ENCODE peak calls at places on chromosome 6, in six cellular contexts. C, G, Z, Y, I and X are unnamed samples.

GRCh38 chr6:5659467-5659866 is 347.3 kb downstream of the NRN1 start:
- DNase-seq in Y (no peak), Z (no peak), C (no peak), G (no peak), I (no peak), X (no peak)

GRCh38 chr6:3343089-3343901 is 84.5 kb downstream of the PSMG4 start:
- DNase-seq in Y (no peak), G (no peak), I (no peak), C (no peak), Z (no peak), X (no peak)

GRCh38 chr6:62707914-62708313 is 421.9 kb upstream of the KHDRBS2 start:
- DNase-seq in Z (no peak), I (no peak), Y (no peak), C (no peak), G (no peak), X (no peak)

GRCh38 chr6:41428995-41429417 is 93.6 kb downstream of the NCR2 start:
- DNase-seq in I (peak), Z (no peak), G (no peak), C (peak), Y (peak), X (no peak)

GRCh38 chr6:29964904-29965872 is 22.9 kb downstream of the HLA-A start:
- DNase-seq in Z (peak), C (peak), Y (peak), G (peak), I (peak), X (no peak)

GRCh38 chr6:24936641-24937317 is 1.0 kb upstream of the RIPOR2 start:
- DNase-seq in C (no peak), G (no peak), Y (no peak), I (no peak), Z (no peak), X (no peak)

GRCh38 chr6:134725590-134725989 is 224.3 kb downstream of the ALDH8A1 start:
- DNase-seq in I (no peak), Z (no peak), Y (no peak), C (no peak), G (no peak), X (no peak)

GRCh38 chr6:111925296-111925695 is 52.0 kb upstream of the FYN start:
- DNase-seq in Z (peak), I (no peak), Y (no peak), G (no peak), C (peak), X (no peak)

GRCh38 chr6:31582230-31582601 is at the start of gene LTB:
- DNase-seq in Y (no peak), C (no peak), G (no peak), Z (no peak), I (no peak), X (no peak)

GRCh38 chr6:167572841-167573271 is 248.0 kb downstream of the TTLL2 start:
- DNase-seq in Z (no peak), Y (peak), G (no peak), C (no peak), I (no peak), X (no peak)

GRCh38 chr6:35970181-35970580 is 49.3 kb upstream of the SRPK1 start:
- DNase-seq in I (no peak), C (peak), Z (no peak), Y (no peak), G (no peak), X (no peak)

GRCh38 chr6:146892283-146892612 is 293.5 kb downstream of the ADGB start:
- DNase-seq in C (no peak), I (no peak), G (no peak), Z (no peak), Y (no peak), X (no peak)

DNA sequence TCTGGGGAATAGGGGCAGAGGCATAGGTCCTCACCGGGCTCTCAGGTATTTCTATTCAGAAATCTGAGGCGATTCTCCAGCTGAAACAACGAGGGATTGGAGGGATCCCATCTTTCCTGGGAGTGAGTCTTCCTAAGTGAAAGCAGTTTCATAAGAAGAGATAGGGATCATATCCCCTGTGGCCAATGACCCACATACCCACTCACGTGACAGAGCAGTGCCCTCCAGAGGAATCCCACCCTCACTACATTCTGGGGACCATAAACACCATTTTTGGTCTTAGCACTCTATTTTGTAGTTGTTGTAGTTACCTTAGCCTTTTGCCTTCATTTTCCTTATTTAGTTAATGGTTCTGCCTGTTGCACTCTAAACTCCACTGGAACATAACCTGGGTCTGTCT is 121.1 kb downstream of the GPR63 start:
- DNase-seq in C (no peak), G (no peak), Z (no peak), I (no peak), Y (no peak), X (no peak)
- TF ChIP-seq CTCF in C (no peak), G (no peak), Z (no peak), I (no peak), Y (no peak), X (no peak)

GRCh38 chr6:108497883-108498282 is 62.8 kb upstream of the FOXO3 start:
- DNase-seq in G (no peak), Y (peak), I (no peak), Z (peak), C (peak), X (no peak)
- TF ChIP-seq CTCF in G (peak), Y (no peak), I (no peak), Z (peak), C (peak), X (no peak)

GRCh38 chr6:786946-787763 is 94.2 kb upstream of the EXOC2 start:
- DNase-seq in Z (no peak), G (no peak), Y (no peak), I (no peak), C (no peak), X (no peak)
- TF ChIP-seq CTCF in Z (peak), G (peak), Y (peak), I (no peak), C (peak), X (peak)

GRCh38 chr6:73803562-73804221 is 107.7 kb downstream of the CD109 start:
- DNase-seq in I (no peak), Y (peak), G (no peak), C (peak), Z (peak), X (no peak)
- TF ChIP-seq CTCF in I (peak), Y (peak), G (peak), C (peak), Z (peak), X (peak)

GRCh38 chr6:39362487-39362865 is 40.0 kb upstream of the KCNK16 start:
- DNase-seq in Y (no peak), G (no peak), Z (no peak), I (no peak), C (no peak), X (no peak)
- TF ChIP-seq CTCF in Y (no peak), G (no peak), Z (peak), I (no peak), C (peak), X (no peak)

DNA sequence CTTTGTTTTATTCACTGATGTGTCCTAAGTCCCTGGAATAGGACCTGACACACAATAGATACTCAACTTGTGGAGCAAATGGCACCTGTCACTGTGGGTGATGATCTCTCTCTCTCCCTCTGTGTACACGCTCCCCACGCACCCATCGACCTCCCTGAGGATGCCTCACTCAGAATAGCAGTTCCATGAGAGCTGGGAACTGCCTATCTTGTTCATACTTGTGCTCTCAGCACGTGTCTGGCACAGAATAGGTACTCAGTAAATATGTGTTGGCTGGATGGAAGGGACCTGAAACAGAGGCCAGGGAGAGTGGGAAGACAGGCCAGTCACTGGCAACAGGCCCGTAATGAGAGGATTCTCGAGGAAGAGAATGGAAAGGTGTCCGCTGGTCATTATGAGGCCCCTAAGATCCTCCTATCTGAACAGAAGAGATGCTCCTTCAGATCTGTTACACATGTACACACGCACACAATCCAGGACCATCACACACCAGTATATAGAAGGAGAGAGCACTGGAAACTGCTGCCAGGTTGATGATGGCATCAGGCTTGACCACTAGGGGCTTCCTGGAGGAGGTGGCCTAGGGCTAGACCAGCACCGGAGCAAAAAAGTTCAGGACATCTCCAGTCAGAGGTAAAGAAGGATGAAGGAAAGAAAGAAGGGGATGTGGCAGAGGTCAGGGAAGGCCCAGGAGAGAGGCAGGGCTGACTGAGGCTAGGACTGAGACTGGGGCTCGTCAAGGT is 30.9 kb downstream of the VEGFA start:
- DNase-seq in C (no peak), I (no peak), Y (no peak), Z (no peak), G (no peak), X (no peak)
- TF ChIP-seq CTCF in C (no peak), I (no peak), Y (no peak), Z (peak), G (no peak), X (no peak)

DNA sequence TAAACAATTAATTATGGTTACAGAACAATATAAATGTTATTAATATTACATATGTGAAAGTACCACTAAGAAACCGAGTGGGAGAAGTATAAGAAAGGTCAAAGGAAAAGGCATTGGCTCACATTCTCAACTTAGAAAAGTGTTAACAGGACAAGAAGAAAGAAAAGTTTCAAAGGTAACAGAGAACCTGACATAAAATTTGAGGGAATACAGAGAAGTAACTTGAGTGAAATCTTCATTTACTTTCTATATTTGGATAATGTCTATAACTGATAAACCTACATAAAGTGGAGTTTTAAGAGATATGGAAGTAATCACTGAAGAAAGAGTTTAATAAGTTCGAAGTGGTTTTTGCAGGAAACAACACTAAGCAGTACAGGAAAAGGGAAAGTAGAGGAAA is 30.1 kb downstream of the REPS1 start:
- DNase-seq in C (no peak), Y (no peak), Z (no peak), G (no peak), I (no peak), X (no peak)
- TF ChIP-seq CTCF in C (no peak), Y (no peak), Z (no peak), G (no peak), I (no peak), X (no peak)

DNA sequence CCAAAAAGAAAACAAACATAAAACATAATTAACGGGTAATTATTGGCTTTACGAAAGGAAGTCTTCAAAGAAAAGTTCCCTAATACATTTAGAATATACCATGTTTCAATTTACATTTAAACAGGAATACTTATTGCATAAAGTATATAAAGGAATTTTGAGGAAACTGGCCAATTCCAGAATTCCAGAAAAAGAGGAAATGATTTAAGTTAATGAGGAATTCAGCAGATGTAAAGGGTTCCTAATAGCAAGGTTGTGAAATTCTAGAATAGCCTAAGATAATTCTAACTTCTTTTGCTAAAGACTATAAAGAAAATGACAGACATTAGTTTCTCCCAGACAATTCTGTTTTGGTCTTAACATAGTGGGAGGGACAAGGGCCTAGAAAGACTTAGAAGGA is 35.0 kb downstream of the DTNBP1 start:
- DNase-seq in I (no peak), G (no peak), Y (no peak), C (no peak), Z (no peak), X (no peak)
- TF ChIP-seq CTCF in I (no peak), G (no peak), Y (no peak), C (no peak), Z (no peak), X (no peak)

GRCh38 chr6:37546141-37546871 is 46.6 kb upstream of the CCDC167 start:
- DNase-seq in Y (no peak), G (no peak), I (no peak), Z (no peak), C (no peak), X (no peak)
- TF ChIP-seq CTCF in Y (no peak), G (no peak), I (no peak), Z (no peak), C (no peak), X (no peak)

DNA sequence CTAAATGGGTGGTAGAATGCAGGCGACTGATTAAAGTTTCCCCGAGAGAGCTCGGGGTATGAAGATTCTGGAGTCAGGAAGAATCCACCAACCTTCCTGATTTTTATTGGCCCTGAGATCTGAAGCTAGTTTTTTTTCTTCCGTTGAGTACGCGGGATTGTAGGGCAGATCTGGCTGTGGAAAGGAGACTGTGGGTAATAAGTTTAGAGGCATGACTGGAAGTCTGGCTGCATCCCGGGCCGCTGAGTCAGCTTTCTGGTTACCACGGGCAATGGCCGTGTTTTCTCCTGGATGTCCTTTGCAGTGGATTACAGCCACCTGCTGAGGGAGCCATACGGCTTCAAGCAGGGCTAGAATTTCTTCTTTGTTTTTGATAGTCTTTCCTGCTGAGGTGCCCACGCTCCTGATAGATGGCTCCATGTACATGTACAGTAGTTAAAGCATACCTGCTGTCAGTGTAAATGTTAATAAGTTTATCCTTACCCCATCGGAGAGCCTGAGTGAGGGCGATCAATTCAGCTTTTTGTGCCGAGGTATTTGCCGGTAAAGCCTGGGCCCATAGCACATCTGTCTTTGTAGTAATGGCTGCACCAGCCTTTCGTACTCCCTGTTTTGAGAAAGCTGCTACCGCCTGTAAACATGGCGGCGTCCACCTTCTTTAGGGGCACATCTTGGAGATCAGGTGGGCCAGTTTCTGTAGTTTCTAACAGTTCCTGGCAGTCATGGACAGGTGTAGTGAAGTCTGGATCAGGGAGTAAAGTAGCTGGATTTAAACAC is 154.0 kb downstream of the TRIM27 start:
- DNase-seq in Z (no peak), Y (no peak), C (peak), G (no peak), I (no peak), X (no peak)
- TF ChIP-seq CTCF in Z (peak), Y (no peak), C (peak), G (no peak), I (no peak), X (no peak)